ENCODE peak calls at places on chromosomes 7 and 10, in six cellular contexts. One of them, this sample, is unnamed.

GRCh38 chr7:82044497-82045080 is 274.7 kb upstream of the HGF start:
- DNase-seq in neural progenitor cell: peak
- DNase-seq in heart right ventricle: no peak
- DNase-seq in GM23338: peak
- DNase-seq in aorta: no peak
- DNase-seq in A673: peak
- DNase-seq in this sample: peak

GRCh38 chr10:49173848-49174247 is 14.3 kb downstream of the TMEM273 start:
- DNase-seq in GM23338: no peak
- DNase-seq in aorta: no peak
- DNase-seq in heart right ventricle: no peak
- DNase-seq in neural progenitor cell: no peak
- DNase-seq in A673: no peak
- DNase-seq in this sample: no peak

GRCh38 chr10:79252450-79252849 is 94.8 kb upstream of the PPIF start:
- DNase-seq in aorta: no peak
- DNase-seq in A673: no peak
- DNase-seq in neural progenitor cell: no peak
- DNase-seq in heart right ventricle: no peak
- DNase-seq in GM23338: no peak
- DNase-seq in this sample: no peak

GRCh38 chr7:94045566-94045965 is 41.4 kb upstream of the BET1 start:
- DNase-seq in neural progenitor cell: no peak
- DNase-seq in GM23338: no peak
- DNase-seq in aorta: no peak
- DNase-seq in heart right ventricle: no peak
- DNase-seq in A673: no peak
- DNase-seq in this sample: no peak

GRCh38 chr10:6018422-6018821 is 41.1 kb upstream of the IL15RA start:
- DNase-seq in heart right ventricle: peak
- DNase-seq in A673: no peak
- DNase-seq in neural progenitor cell: no peak
- DNase-seq in aorta: no peak
- DNase-seq in GM23338: no peak
- DNase-seq in this sample: no peak

GRCh38 chr10:6473901-6474370 is 106.1 kb downstream of the PRKCQ start:
- DNase-seq in A673: no peak
- DNase-seq in aorta: no peak
- DNase-seq in neural progenitor cell: no peak
- DNase-seq in heart right ventricle: no peak
- DNase-seq in GM23338: no peak
- DNase-seq in this sample: no peak

GRCh38 chr10:75681334-75681733 is 249.9 kb downstream of the LRMDA start:
- DNase-seq in A673: no peak
- DNase-seq in aorta: no peak
- DNase-seq in GM23338: no peak
- DNase-seq in heart right ventricle: no peak
- DNase-seq in neural progenitor cell: no peak
- DNase-seq in this sample: no peak

GRCh38 chr7:156209087-156209486 is 396.8 kb upstream of the SHH start:
- DNase-seq in heart right ventricle: no peak
- DNase-seq in GM23338: no peak
- DNase-seq in A673: no peak
- DNase-seq in neural progenitor cell: no peak
- DNase-seq in aorta: no peak
- DNase-seq in this sample: no peak

GRCh38 chr7:138565071-138565450 is 105.0 kb downstream of the TRIM24 start:
- DNase-seq in aorta: no peak
- DNase-seq in A673: no peak
- DNase-seq in neural progenitor cell: no peak
- DNase-seq in heart right ventricle: no peak
- DNase-seq in GM23338: no peak
- DNase-seq in this sample: no peak

GRCh38 chr10:109967739-109968088 is 40.1 kb upstream of the ADD3 start:
- DNase-seq in GM23338: no peak
- DNase-seq in aorta: no peak
- DNase-seq in neural progenitor cell: no peak
- DNase-seq in heart right ventricle: no peak
- DNase-seq in A673: no peak
- DNase-seq in this sample: no peak

GRCh38 chr10:77289027-77289501 is 348.5 kb downstream of the KCNMA1 start:
- DNase-seq in aorta: no peak
- DNase-seq in GM23338: peak
- DNase-seq in heart right ventricle: no peak
- DNase-seq in A673: no peak
- DNase-seq in neural progenitor cell: peak
- DNase-seq in this sample: no peak

GRCh38 chr10:84267503-84268126 is 22.8 kb downstream of the RGR start:
- DNase-seq in A673: peak
- DNase-seq in aorta: no peak
- DNase-seq in heart right ventricle: no peak
- DNase-seq in GM23338: peak
- DNase-seq in neural progenitor cell: peak
- DNase-seq in this sample: no peak

GRCh38 chr7:156220701-156221100 is 408.4 kb upstream of the SHH start:
- DNase-seq in neural progenitor cell: no peak
- DNase-seq in GM23338: no peak
- DNase-seq in aorta: peak
- DNase-seq in A673: no peak
- DNase-seq in heart right ventricle: no peak
- DNase-seq in this sample: no peak

GRCh38 chr7:915291-916218 is 38.9 kb downstream of the ADAP1 start:
- DNase-seq in neural progenitor cell: no peak
- DNase-seq in heart right ventricle: no peak
- DNase-seq in aorta: no peak
- DNase-seq in GM23338: no peak
- DNase-seq in A673: no peak
- DNase-seq in this sample: peak

GRCh38 chr10:102327002-102327401 is 68.5 kb upstream of the NFKB2 start:
- DNase-seq in neural progenitor cell: peak
- DNase-seq in GM23338: no peak
- DNase-seq in A673: no peak
- DNase-seq in heart right ventricle: no peak
- DNase-seq in aorta: no peak
- DNase-seq in this sample: no peak

GRCh38 chr7:77308792-77309191 is 107.4 kb downstream of the GSAP start:
- DNase-seq in aorta: no peak
- DNase-seq in heart right ventricle: no peak
- DNase-seq in A673: no peak
- DNase-seq in GM23338: no peak
- DNase-seq in neural progenitor cell: no peak
- DNase-seq in this sample: no peak

GRCh38 chr10:89793649-89794254 is 92.4 kb downstream of the KIF20B start:
- DNase-seq in A673: peak
- DNase-seq in GM23338: peak
- DNase-seq in neural progenitor cell: peak
- DNase-seq in heart right ventricle: no peak
- DNase-seq in aorta: no peak
- DNase-seq in this sample: no peak

GRCh38 chr10:343231-344215 is 208.3 kb downstream of the ZMYND11 start:
- DNase-seq in A673: no peak
- DNase-seq in aorta: no peak
- DNase-seq in neural progenitor cell: no peak
- DNase-seq in heart right ventricle: no peak
- DNase-seq in GM23338: no peak
- DNase-seq in this sample: no peak

GRCh38 chr7:144842377-144842851 is 6.6 kb upstream of the TPK1 start:
- DNase-seq in aorta: no peak
- DNase-seq in GM23338: peak
- DNase-seq in A673: no peak
- DNase-seq in neural progenitor cell: peak
- DNase-seq in heart right ventricle: no peak
- DNase-seq in this sample: no peak

GRCh38 chr10:100805543-100806355 is 60.4 kb downstream of the PAX2 start:
- DNase-seq in A673: no peak
- DNase-seq in GM23338: no peak
- DNase-seq in aorta: peak
- DNase-seq in neural progenitor cell: no peak
- DNase-seq in heart right ventricle: no peak
- DNase-seq in this sample: no peak

GRCh38 chr10:60281792-60282353 is 107.8 kb downstream of the ANK3 start:
- DNase-seq in neural progenitor cell: no peak
- DNase-seq in aorta: no peak
- DNase-seq in A673: no peak
- DNase-seq in GM23338: no peak
- DNase-seq in heart right ventricle: no peak
- DNase-seq in this sample: no peak

GRCh38 chr7:129257168-129257567 is 32.3 kb downstream of the AHCYL2 start:
- DNase-seq in neural progenitor cell: no peak
- DNase-seq in aorta: no peak
- DNase-seq in GM23338: no peak
- DNase-seq in A673: no peak
- DNase-seq in heart right ventricle: no peak
- DNase-seq in this sample: no peak
- H3K27ac ChIP-seq in neural progenitor cell: peak
- H3K27ac ChIP-seq in aorta: no peak
- H3K27ac ChIP-seq in GM23338: no peak
- H3K27ac ChIP-seq in A673: peak
- H3K27ac ChIP-seq in heart right ventricle: no peak
- H3K27ac ChIP-seq in this sample: no peak

GRCh38 chr7:105680505-105681187 is 99.4 kb upstream of the EFCAB10 start:
- DNase-seq in GM23338: no peak
- DNase-seq in neural progenitor cell: no peak
- DNase-seq in A673: no peak
- DNase-seq in heart right ventricle: peak
- DNase-seq in aorta: no peak
- DNase-seq in this sample: no peak
- H3K27ac ChIP-seq in GM23338: peak
- H3K27ac ChIP-seq in neural progenitor cell: no peak
- H3K27ac ChIP-seq in A673: peak
- H3K27ac ChIP-seq in heart right ventricle: peak
- H3K27ac ChIP-seq in aorta: no peak
- H3K27ac ChIP-seq in this sample: peak

GRCh38 chr10:131689016-131689415 is 211.8 kb upstream of the PPP2R2D start:
- DNase-seq in GM23338: peak
- DNase-seq in A673: no peak
- DNase-seq in heart right ventricle: no peak
- DNase-seq in neural progenitor cell: peak
- DNase-seq in aorta: peak
- DNase-seq in this sample: no peak
- H3K27ac ChIP-seq in GM23338: no peak
- H3K27ac ChIP-seq in A673: no peak
- H3K27ac ChIP-seq in heart right ventricle: no peak
- H3K27ac ChIP-seq in neural progenitor cell: no peak
- H3K27ac ChIP-seq in aorta: no peak
- H3K27ac ChIP-seq in this sample: no peak

GRCh38 chr10:98577578-98577977 is 130.8 kb upstream of the HPS1 start:
- DNase-seq in aorta: no peak
- DNase-seq in A673: no peak
- DNase-seq in GM23338: no peak
- DNase-seq in heart right ventricle: no peak
- DNase-seq in neural progenitor cell: no peak
- DNase-seq in this sample: no peak
- H3K27ac ChIP-seq in aorta: no peak
- H3K27ac ChIP-seq in A673: no peak
- H3K27ac ChIP-seq in GM23338: no peak
- H3K27ac ChIP-seq in heart right ventricle: no peak
- H3K27ac ChIP-seq in neural progenitor cell: no peak
- H3K27ac ChIP-seq in this sample: no peak

GRCh38 chr10:127398140-127398966 is 150.8 kb upstream of the NPS start:
- DNase-seq in aorta: no peak
- DNase-seq in heart right ventricle: no peak
- DNase-seq in GM23338: no peak
- DNase-seq in neural progenitor cell: peak
- DNase-seq in A673: peak
- DNase-seq in this sample: peak

GRCh38 chr10:127398967-127399350 is 150.2 kb upstream of the NPS start:
- DNase-seq in GM23338: no peak
- DNase-seq in heart right ventricle: no peak
- DNase-seq in aorta: no peak
- DNase-seq in A673: peak
- DNase-seq in neural progenitor cell: no peak
- DNase-seq in this sample: no peak

GRCh38 chr10:127400216-127400615 is 148.9 kb upstream of the NPS start:
- DNase-seq in neural progenitor cell: no peak
- DNase-seq in GM23338: no peak
- DNase-seq in heart right ventricle: no peak
- DNase-seq in aorta: no peak
- DNase-seq in A673: no peak
- DNase-seq in this sample: no peak

GRCh38 chr10:127402596-127403409 is 146.3 kb upstream of the NPS start:
- DNase-seq in heart right ventricle: no peak
- DNase-seq in aorta: no peak
- DNase-seq in A673: no peak
- DNase-seq in GM23338: no peak
- DNase-seq in neural progenitor cell: no peak
- DNase-seq in this sample: no peak

DNA sequence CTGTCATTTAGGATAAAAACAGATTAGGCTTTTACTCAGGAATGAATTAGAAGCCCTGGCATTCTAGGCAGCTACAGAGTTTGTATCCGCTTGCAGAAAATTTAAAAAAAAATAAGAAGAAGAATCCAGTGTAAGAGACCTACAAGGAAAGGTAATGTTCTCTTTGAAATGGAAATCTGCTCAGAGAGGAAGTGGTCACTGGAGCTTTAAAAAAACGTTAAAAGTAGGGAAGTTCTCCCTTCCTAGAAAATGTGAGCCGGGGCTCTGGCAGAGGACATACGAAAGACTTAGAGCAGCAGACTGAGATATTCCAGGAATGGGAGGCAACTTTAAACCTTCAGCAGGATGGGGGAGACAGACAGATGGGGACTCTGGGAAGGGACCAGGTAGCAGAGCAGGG is 149.5 kb upstream of the NPS start:
- DNase-seq in heart right ventricle: no peak
- DNase-seq in GM23338: peak
- DNase-seq in neural progenitor cell: no peak
- DNase-seq in aorta: no peak
- DNase-seq in A673: no peak
- DNase-seq in this sample: no peak
- H3K27ac ChIP-seq in heart right ventricle: no peak
- H3K27ac ChIP-seq in GM23338: no peak
- H3K27ac ChIP-seq in neural progenitor cell: no peak
- H3K27ac ChIP-seq in aorta: no peak
- H3K27ac ChIP-seq in A673: no peak
- H3K27ac ChIP-seq in this sample: no peak

GRCh38 chr7:10779465-10780399 is 193.9 kb upstream of the PHF14 start:
- DNase-seq in neural progenitor cell: no peak
- DNase-seq in GM23338: peak
- DNase-seq in aorta: no peak
- DNase-seq in heart right ventricle: no peak
- DNase-seq in A673: no peak
- DNase-seq in this sample: no peak
- H3K27ac ChIP-seq in neural progenitor cell: no peak
- H3K27ac ChIP-seq in GM23338: no peak
- H3K27ac ChIP-seq in aorta: no peak
- H3K27ac ChIP-seq in heart right ventricle: no peak
- H3K27ac ChIP-seq in A673: no peak
- H3K27ac ChIP-seq in this sample: no peak